ENCODE peak calls at places on chromosomes 2 and 18, in six cellular contexts. P is activated CD4-positive, alpha-beta T cell treated with anti-CD3 and anti-CD28 coated beads, Interleukin-2, amount 10 ng/mL, durations not matched to agents 24 days and 14 days; Z is activated effector memory CD4-positive, alpha-beta T cell treated with anti-CD3 and anti-CD28 coated beads, Interleukin-2, amount 50 U/mL, for 16 hours; S is mucosa of gallbladder; W is germinal center; X is AG08396. B is an unnamed sample.

GRCh38 chr2:219457784-219458369 is 23.2 kb downstream of the SPEG start:
- DNase-seq in P (peak), Z (no peak), S (no peak), W (no peak), X (no peak), B (no peak)

GRCh38 chr18:68445131-68445530 is 269.8 kb downstream of the TMX3 start:
- DNase-seq in P (no peak), Z (no peak), S (no peak), W (no peak), X (no peak), B (no peak)

GRCh38 chr2:101109451-101110140 is 41.6 kb downstream of the TBC1D8 start:
- DNase-seq in P (no peak), Z (no peak), S (no peak), W (no peak), X (no peak), B (no peak)

GRCh38 chr2:233053928-233054774 is 6.0 kb upstream of the INPP5D start:
- DNase-seq in P (peak), Z (peak), S (peak), W (peak), X (peak), B (peak)

GRCh38 chr2:24489942-24490673 is 946 bp upstream of the NCOA1 start:
- DNase-seq in P (peak), Z (no peak), S (peak), W (peak), X (peak), B (no peak)

GRCh38 chr2:238439912-238440311 is 13.2 kb downstream of the ASB1 start:
- DNase-seq in P (no peak), Z (no peak), S (no peak), W (no peak), X (no peak), B (no peak)

GRCh38 chr18:51531496-51531895 is 334.0 kb upstream of the MEX3C start:
- DNase-seq in P (no peak), Z (no peak), S (peak), W (no peak), X (no peak), B (no peak)

GRCh38 chr2:12032421-12032820 is 286.0 kb downstream of the LPIN1 start:
- DNase-seq in P (no peak), Z (no peak), S (no peak), W (peak), X (no peak), B (no peak)

GRCh38 chr2:173829727-173830126 is 135.4 kb downstream of the SP3 start:
- DNase-seq in P (no peak), Z (no peak), S (no peak), W (no peak), X (no peak), B (no peak)

GRCh38 chr2:135037831-135038230 is 9.4 kb downstream of the MAP3K19 start:
- DNase-seq in P (no peak), Z (no peak), S (no peak), W (no peak), X (peak), B (no peak)

GRCh38 chr18:51009071-51009470 is 20.9 kb upstream of the SMAD4 start:
- DNase-seq in P (no peak), Z (no peak), S (no peak), W (no peak), X (no peak), B (no peak)

GRCh38 chr2:242022550-242023290 is 153.2 kb downstream of the RTP5 start:
- DNase-seq in P (no peak), Z (no peak), S (no peak), W (no peak), X (no peak), B (peak)

GRCh38 chr18:28767201-28767600 is 590.3 kb upstream of the CDH2 start:
- DNase-seq in P (no peak), Z (no peak), S (no peak), W (no peak), X (no peak), B (no peak)

GRCh38 chr2:129464631-129465030 is 514.8 kb upstream of the RAB6C start:
- DNase-seq in P (peak), Z (no peak), S (no peak), W (no peak), X (no peak), B (no peak)

GRCh38 chr2:132583666-132584360 is 86.2 kb downstream of the LYPD1 start:
- DNase-seq in P (no peak), Z (no peak), S (no peak), W (no peak), X (no peak), B (no peak)

GRCh38 chr18:40904295-40904694 is 1050.7 kb upstream of the PIK3C3 start:
- DNase-seq in P (no peak), Z (no peak), S (no peak), W (no peak), X (no peak), B (no peak)

GRCh38 chr2:219073413-219074129 is 12.8 kb upstream of the IHH start:
- DNase-seq in P (peak), Z (no peak), S (peak), W (no peak), X (peak), B (no peak)